ENCODE peak calls at places on chromosome 2, in five cellular contexts. One of them, this sample, is unnamed.

GRCh38 chr2:191167766-191168165 is 17.0 kb upstream of the STAT4 start:
- DNase-seq in endodermal cell: no peak
- DNase-seq in IMR-90: peak; percentile 67
- DNase-seq in GM23338: no peak
- DNase-seq in A673: peak; percentile 56
- DNase-seq in this sample: peak; percentile 87

GRCh38 chr2:147789720-147790119 is 55.1 kb upstream of the ACVR2A start:
- DNase-seq in endodermal cell: no peak
- DNase-seq in IMR-90: peak; percentile 77
- DNase-seq in GM23338: no peak
- DNase-seq in A673: peak; percentile 14
- DNase-seq in this sample: no peak

GRCh38 chr2:235541838-235542549 is 48.2 kb downstream of the AGAP1 start:
- DNase-seq in endodermal cell: no peak
- DNase-seq in IMR-90: no peak
- DNase-seq in GM23338: no peak
- DNase-seq in A673: no peak
- DNase-seq in this sample: no peak

GRCh38 chr2:41706261-41706660 is 341.6 kb upstream of the PKDCC start:
- DNase-seq in endodermal cell: no peak
- DNase-seq in IMR-90: no peak
- DNase-seq in GM23338: no peak
- DNase-seq in A673: no peak
- DNase-seq in this sample: no peak

GRCh38 chr2:218266316-218266979 is 3.5 kb downstream of the AAMP start:
- DNase-seq in endodermal cell: no peak
- DNase-seq in IMR-90: no peak
- DNase-seq in GM23338: no peak
- DNase-seq in A673: no peak
- DNase-seq in this sample: no peak

GRCh38 chr2:177419274-177419673 is 26.7 kb downstream of the AGPS start:
- DNase-seq in endodermal cell: no peak
- DNase-seq in IMR-90: peak; percentile 61
- DNase-seq in GM23338: no peak
- DNase-seq in A673: peak; percentile 40
- DNase-seq in this sample: no peak

GRCh38 chr2:71466301-71467179 is 13.2 kb downstream of the DYSF start:
- DNase-seq in endodermal cell: peak; percentile 84
- DNase-seq in IMR-90: no peak
- DNase-seq in GM23338: peak; percentile 64
- DNase-seq in A673: peak; percentile 23
- DNase-seq in this sample: no peak

GRCh38 chr2:104853926-104854506 is at the start of gene POU3F3:
- DNase-seq in endodermal cell: peak; percentile 100
- DNase-seq in IMR-90: no peak
- DNase-seq in GM23338: peak; percentile 99
- DNase-seq in A673: peak; percentile 94
- DNase-seq in this sample: no peak

GRCh38 chr2:11998218-11998617 is 251.8 kb downstream of the LPIN1 start:
- DNase-seq in endodermal cell: no peak
- DNase-seq in IMR-90: peak; percentile 61
- DNase-seq in GM23338: no peak
- DNase-seq in A673: no peak
- DNase-seq in this sample: no peak

GRCh38 chr2:205695460-205695979 is 13.2 kb downstream of the NRP2 start:
- DNase-seq in endodermal cell: peak; percentile 61
- DNase-seq in IMR-90: peak; percentile 94
- DNase-seq in GM23338: no peak
- DNase-seq in A673: no peak
- DNase-seq in this sample: no peak

GRCh38 chr2:61187069-61187468 is 25.1 kb downstream of the C2orf74 start:
- DNase-seq in endodermal cell: no peak
- DNase-seq in IMR-90: no peak
- DNase-seq in GM23338: no peak
- DNase-seq in A673: no peak
- DNase-seq in this sample: no peak

DNA sequence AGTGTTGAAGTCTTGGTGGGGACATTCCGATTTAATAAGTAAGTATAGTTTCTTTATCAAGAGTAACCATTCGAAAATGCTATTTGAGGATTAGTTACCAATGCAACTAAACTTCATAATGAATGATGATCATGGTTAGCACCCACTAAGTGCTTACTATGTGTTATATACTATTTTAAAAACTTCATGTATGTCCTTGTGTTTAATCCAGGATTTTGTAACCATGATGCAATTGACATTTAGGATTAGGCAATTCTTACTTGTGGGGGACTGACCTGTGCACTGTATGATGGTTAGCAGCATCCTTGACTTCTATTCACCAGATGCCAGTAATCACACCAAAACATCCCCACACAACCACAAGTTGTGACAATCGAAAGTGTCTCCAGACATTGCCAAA is 859.9 kb upstream of the FSHR start:
- DNase-seq in endodermal cell: no peak
- DNase-seq in IMR-90: no peak
- DNase-seq in GM23338: no peak
- DNase-seq in A673: no peak
- DNase-seq in this sample: no peak
- H3K4me3 ChIP-seq in endodermal cell: no peak overlapping the region
- H3K4me3 ChIP-seq in IMR-90: no peak overlapping the region
- H3K4me3 ChIP-seq in GM23338: no peak overlapping the region
- H3K4me3 ChIP-seq in A673: no peak overlapping the region
- H3K4me3 ChIP-seq in this sample: no peak overlapping the region

DNA sequence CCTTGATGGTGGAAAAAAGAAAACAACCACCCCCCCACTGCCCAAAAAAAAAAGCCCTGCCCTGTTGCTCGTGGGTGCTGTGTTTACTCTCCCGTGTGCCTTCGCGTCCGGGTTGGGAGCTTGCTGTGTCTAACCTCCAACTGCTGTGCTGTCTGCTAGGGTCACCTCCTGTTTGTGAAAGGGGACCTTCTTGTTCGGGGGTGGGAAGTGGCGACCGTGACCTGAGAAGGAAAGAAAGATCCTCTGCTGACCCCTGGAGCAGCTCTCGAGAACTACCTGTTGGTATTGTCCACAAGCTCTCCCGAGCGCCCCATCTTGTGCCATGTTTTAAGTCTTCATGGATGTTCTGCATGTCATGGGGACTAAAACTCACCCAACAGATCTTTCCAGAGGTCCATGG is 28.0 kb downstream of the MAL start:
- DNase-seq in endodermal cell: peak; percentile 82
- DNase-seq in IMR-90: no peak
- DNase-seq in GM23338: peak; percentile 83
- DNase-seq in A673: no peak
- DNase-seq in this sample: no peak
- TF ChIP-seq CTCF in endodermal cell: peak; percentile 77
- TF ChIP-seq CTCF in IMR-90: no peak
- TF ChIP-seq CTCF in GM23338: peak; percentile 72
- TF ChIP-seq CTCF in A673: no peak
- TF ChIP-seq CTCF in this sample: no peak

DNA sequence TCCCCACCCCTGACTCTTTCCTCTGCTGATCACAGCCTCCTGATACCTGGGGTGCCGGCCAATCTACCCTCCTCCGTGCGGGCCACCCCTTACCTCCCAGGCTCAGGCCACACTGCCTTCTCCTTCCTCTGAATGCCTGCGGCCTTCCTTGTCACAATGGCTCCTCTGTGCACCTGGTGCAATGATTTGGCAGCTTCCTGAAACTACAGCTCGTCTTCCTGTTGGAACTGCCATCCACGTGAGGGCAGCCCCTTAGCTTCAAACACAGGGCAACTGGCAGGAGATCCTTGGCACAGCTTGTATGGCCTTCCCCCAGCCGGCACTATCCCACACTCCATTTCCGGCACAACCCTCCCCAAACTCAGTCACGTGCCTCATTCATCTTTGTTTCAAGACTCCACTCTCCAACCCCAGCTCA is 69.0 kb downstream of the STPG4 start:
- DNase-seq in endodermal cell: no peak
- DNase-seq in IMR-90: no peak
- DNase-seq in GM23338: no peak
- DNase-seq in A673: no peak
- DNase-seq in this sample: no peak
- H3K4me3 ChIP-seq in endodermal cell: no peak overlapping the region
- H3K4me3 ChIP-seq in IMR-90: no peak overlapping the region
- H3K4me3 ChIP-seq in GM23338: no peak overlapping the region
- H3K4me3 ChIP-seq in A673: no peak overlapping the region
- H3K4me3 ChIP-seq in this sample: no peak overlapping the region

GRCh38 chr2:27973592-27973991 is 83.1 kb downstream of the BABAM2 start:
- DNase-seq in endodermal cell: no peak
- DNase-seq in IMR-90: peak; percentile 40
- DNase-seq in GM23338: peak; percentile 25
- DNase-seq in A673: no peak
- DNase-seq in this sample: no peak
- TF ChIP-seq CTCF in endodermal cell: peak; percentile 56
- TF ChIP-seq CTCF in IMR-90: peak; percentile 23
- TF ChIP-seq CTCF in GM23338: no peak
- TF ChIP-seq CTCF in A673: peak; percentile 20
- TF ChIP-seq CTCF in this sample: no peak